ENCODE peak calls at places on chromosomes 11 and 22, in ten cellular contexts. T is stimulated activated naive CD4-positive, alpha-beta T cell; D is HEK293T; U is HTR-8/SVneo; G is mucosa of descending colon; Y is skeletal muscle cell; H is sciatic nerve; V is NCI-H1105; Q is putamen; S is T-helper 1 cell. K is an unnamed sample.

GRCh38 chr11:23359297-23359696 is 499.0 kb upstream of the CCDC179 start:
- DNase-seq in Q (no peak), D (no peak), H (no peak), V (no peak), Y (peak), U (peak), G (no peak), S (no peak), T (no peak), K (peak)

GRCh38 chr11:27933992-27934829 is 173.7 kb downstream of the KIF18A start:
- DNase-seq in Q (no peak), V (no peak), U (peak), D (no peak), T (no peak), S (no peak), G (no peak), Y (peak), H (no peak), K (peak)

GRCh38 chr11:19187101-19187500 is 14.7 kb downstream of the CSRP3 start:
- DNase-seq in H (no peak), U (no peak), S (no peak), Y (no peak), V (no peak), D (no peak), Q (no peak), T (no peak), G (no peak), K (no peak)

GRCh38 chr22:35124674-35125219 is 58.8 kb downstream of the ISX start:
- DNase-seq in D (no peak), S (no peak), V (no peak), G (no peak), U (no peak), Y (no peak), Q (no peak), T (no peak), H (no peak), K (no peak)

GRCh38 chr11:78840190-78840589 is 265.5 kb upstream of the NARS2 start:
- DNase-seq in V (no peak), D (no peak), S (no peak), Y (peak), Q (no peak), U (no peak), H (no peak), T (no peak), G (no peak), K (no peak)

GRCh38 chr11:68480193-68480592 is 19.6 kb downstream of the PPP6R3 start:
- DNase-seq in S (no peak), U (no peak), Q (no peak), G (no peak), D (no peak), Y (no peak), V (no peak), H (no peak), T (no peak), K (no peak)

GRCh38 chr11:78564037-78564888 is 10.4 kb downstream of the NARS2 start:
- DNase-seq in U (no peak), D (peak), Y (no peak), S (no peak), G (no peak), T (peak), V (peak), H (no peak), Q (peak), K (peak)

GRCh38 chr11:128830836-128831780 is 36.0 kb downstream of the KCNJ1 start:
- DNase-seq in D (peak), V (peak), G (peak), S (peak), H (peak), Q (peak), T (peak), U (peak), Y (peak), K (peak)

GRCh38 chr11:3962406-3962840 is 107.0 kb downstream of the STIM1 start:
- DNase-seq in T (no peak), Q (no peak), Y (no peak), D (no peak), S (no peak), H (no peak), V (no peak), G (no peak), U (no peak), K (no peak)

GRCh38 chr22:43203471-43203981 is 16.6 kb upstream of the TTLL12 start:
- DNase-seq in U (no peak), Q (no peak), Y (no peak), T (no peak), S (no peak), G (no peak), V (no peak), D (no peak), H (no peak), K (no peak)

GRCh38 chr11:115333106-115333505 is 171.1 kb downstream of the CADM1 start:
- DNase-seq in U (no peak), G (no peak), D (no peak), Y (no peak), V (no peak), T (no peak), Q (no peak), H (no peak), S (no peak), K (no peak)

GRCh38 chr22:46063861-46064235 is 86.5 kb upstream of the PPARA start:
- DNase-seq in Q (no peak), G (peak), Y (no peak), V (peak), D (no peak), T (no peak), U (no peak), H (peak), S (no peak), K (peak)

GRCh38 chr11:92259861-92260260 is 35.2 kb downstream of the FAT3 start:
- DNase-seq in H (no peak), Y (no peak), U (no peak), D (no peak), S (no peak), G (no peak), T (no peak), Q (no peak), V (no peak), K (no peak)

GRCh38 chr11:10459029-10459970 is 4.2 kb downstream of the AMPD3 start:
- DNase-seq in V (no peak), T (peak), Q (no peak), S (peak), H (no peak), G (no peak), U (no peak), D (no peak), Y (no peak), K (no peak)

GRCh38 chr11:2358754-2359444 is 18.2 kb upstream of the CD81 start:
- DNase-seq in T (no peak), H (no peak), G (no peak), Q (no peak), Y (no peak), U (no peak), D (no peak), S (no peak), V (no peak), K (no peak)

GRCh38 chr11:120296554-120296953 is 28.5 kb upstream of the TLCD5 start:
- DNase-seq in Y (no peak), T (no peak), S (no peak), G (no peak), Q (no peak), V (no peak), U (no peak), D (no peak), H (no peak), K (no peak)

GRCh38 chr22:37068859-37069258 is 17.3 kb downstream of the KCTD17 start:
- DNase-seq in G (no peak), V (peak), D (no peak), U (no peak), H (no peak), Q (no peak), S (no peak), T (no peak), Y (no peak), K (no peak)

GRCh38 chr11:3044004-3044403 is 13.2 kb downstream of the CARS1 start:
- DNase-seq in S (no peak), U (no peak), G (no peak), V (no peak), H (no peak), D (no peak), Y (no peak), T (no peak), Q (no peak), K (no peak)

GRCh38 chr11:71086687-71087258 is 165.6 kb downstream of the SHANK2 start:
- DNase-seq in T (no peak), D (peak), Y (no peak), G (no peak), V (peak), H (no peak), S (no peak), Q (no peak), U (peak), K (peak)

GRCh38 chr11:125846188-125846587 is 13.1 kb downstream of the PATE4 start:
- DNase-seq in V (no peak), G (no peak), Y (no peak), D (no peak), T (no peak), H (no peak), Q (no peak), U (no peak), S (no peak), K (no peak)

GRCh38 chr11:123546515-123546914 is 107.9 kb downstream of the SCN3B start:
- DNase-seq in V (no peak), D (no peak), S (no peak), G (no peak), T (no peak), H (no peak), Q (no peak), Y (no peak), U (no peak), K (peak)

GRCh38 chr11:11931461-11932055 is 76.9 kb downstream of the DKK3 start:
- DNase-seq in Q (peak), G (no peak), V (no peak), H (no peak), S (no peak), U (peak), Y (peak), D (peak), T (no peak), K (peak)

GRCh38 chr11:99135508-99135907 is 114.8 kb downstream of the CNTN5 start:
- DNase-seq in Q (no peak), U (no peak), Y (no peak), D (no peak), T (no peak), G (no peak), H (no peak), V (no peak), S (no peak), K (no peak)

GRCh38 chr11:102047305-102047924 is at the start of gene CFAP300:
- DNase-seq in Y (peak), D (peak), U (peak), G (peak), T (no peak), S (no peak), H (peak), Q (peak), V (peak), K (peak)

GRCh38 chr22:48574776-48575566 is 1252.7 kb downstream of the BRD1 start:
- DNase-seq in S (no peak), U (no peak), Y (no peak), H (peak), G (peak), T (no peak), V (peak), Q (peak), D (no peak), K (no peak)

GRCh38 chr22:40694409-40694808 is 15.1 kb downstream of the MCHR1 start:
- DNase-seq in V (no peak), Y (no peak), U (no peak), H (no peak), T (no peak), Q (no peak), D (no peak), G (no peak), S (no peak), K (no peak)

GRCh38 chr11:57633394-57634058 is 16.2 kb downstream of the YPEL4 start:
- DNase-seq in U (no peak), S (no peak), H (no peak), G (no peak), Y (no peak), V (no peak), Q (no peak), T (no peak), D (no peak), K (no peak)